ENCODE peak calls at places on chromosomes 1 and 21, in eight cellular contexts. One of them, this sample, is unnamed.

GRCh38 chr21:37006521-37007291 is at the start of gene RIPPLY3:
- DNase-seq in SJSA1: peak
- DNase-seq in brain microvascular endothelial cell: no peak
- DNase-seq in AG04450: no peak
- DNase-seq in ascending aorta: no peak
- DNase-seq in sigmoid colon: no peak
- DNase-seq in aorta: no peak
- DNase-seq in Karpas-422: no peak
- DNase-seq in this sample: no peak

GRCh38 chr1:203289281-203289981 is 15.9 kb upstream of the BTG2 start:
- DNase-seq in Karpas-422: peak
- DNase-seq in aorta: peak
- DNase-seq in sigmoid colon: peak
- DNase-seq in SJSA1: no peak
- DNase-seq in brain microvascular endothelial cell: no peak
- DNase-seq in AG04450: no peak
- DNase-seq in ascending aorta: no peak
- DNase-seq in this sample: no peak

GRCh38 chr1:170426596-170426995 is 105.4 kb upstream of the GORAB start:
- DNase-seq in ascending aorta: no peak
- DNase-seq in AG04450: no peak
- DNase-seq in sigmoid colon: no peak
- DNase-seq in SJSA1: no peak
- DNase-seq in aorta: no peak
- DNase-seq in Karpas-422: no peak
- DNase-seq in brain microvascular endothelial cell: no peak
- DNase-seq in this sample: no peak

GRCh38 chr1:246722720-246723119 is 1.5 kb upstream of the SCCPDH start:
- DNase-seq in brain microvascular endothelial cell: no peak
- DNase-seq in SJSA1: no peak
- DNase-seq in AG04450: no peak
- DNase-seq in Karpas-422: no peak
- DNase-seq in aorta: no peak
- DNase-seq in sigmoid colon: no peak
- DNase-seq in ascending aorta: no peak
- DNase-seq in this sample: no peak

GRCh38 chr1:39639333-39640130 is at the start of gene HEYL:
- DNase-seq in ascending aorta: no peak
- DNase-seq in sigmoid colon: peak
- DNase-seq in Karpas-422: no peak
- DNase-seq in aorta: peak
- DNase-seq in brain microvascular endothelial cell: peak
- DNase-seq in AG04450: no peak
- DNase-seq in SJSA1: peak
- DNase-seq in this sample: peak

GRCh38 chr1:170027760-170028159 is 46.7 kb downstream of the KIFAP3 start:
- DNase-seq in aorta: no peak
- DNase-seq in Karpas-422: no peak
- DNase-seq in sigmoid colon: no peak
- DNase-seq in SJSA1: no peak
- DNase-seq in AG04450: no peak
- DNase-seq in brain microvascular endothelial cell: no peak
- DNase-seq in ascending aorta: no peak
- DNase-seq in this sample: no peak

GRCh38 chr1:213362598-213362997 is 311.6 kb downstream of the RPS6KC1 start:
- DNase-seq in Karpas-422: no peak
- DNase-seq in SJSA1: no peak
- DNase-seq in AG04450: no peak
- DNase-seq in aorta: no peak
- DNase-seq in sigmoid colon: no peak
- DNase-seq in brain microvascular endothelial cell: no peak
- DNase-seq in ascending aorta: no peak
- DNase-seq in this sample: no peak

GRCh38 chr21:45440736-45441350 is 35.9 kb downstream of the COL18A1 start:
- DNase-seq in ascending aorta: no peak
- DNase-seq in sigmoid colon: no peak
- DNase-seq in brain microvascular endothelial cell: no peak
- DNase-seq in SJSA1: no peak
- DNase-seq in AG04450: no peak
- DNase-seq in Karpas-422: no peak
- DNase-seq in aorta: peak
- DNase-seq in this sample: no peak

GRCh38 chr1:2545754-2546514 is 10.2 kb upstream of the TNFRSF14 start:
- DNase-seq in sigmoid colon: peak
- DNase-seq in Karpas-422: peak
- DNase-seq in AG04450: no peak
- DNase-seq in SJSA1: no peak
- DNase-seq in ascending aorta: peak
- DNase-seq in aorta: peak
- DNase-seq in brain microvascular endothelial cell: peak
- DNase-seq in this sample: peak

GRCh38 chr1:179586107-179586823 is 5.4 kb upstream of the TDRD5 start:
- DNase-seq in brain microvascular endothelial cell: no peak
- DNase-seq in ascending aorta: no peak
- DNase-seq in aorta: peak
- DNase-seq in SJSA1: no peak
- DNase-seq in Karpas-422: no peak
- DNase-seq in AG04450: no peak
- DNase-seq in sigmoid colon: peak
- DNase-seq in this sample: peak

GRCh38 chr1:222171005-222171404 is 376.9 kb downstream of the HHIPL2 start:
- DNase-seq in ascending aorta: no peak
- DNase-seq in AG04450: no peak
- DNase-seq in aorta: no peak
- DNase-seq in sigmoid colon: no peak
- DNase-seq in Karpas-422: peak
- DNase-seq in brain microvascular endothelial cell: peak
- DNase-seq in SJSA1: no peak
- DNase-seq in this sample: no peak

GRCh38 chr1:53736290-53736689 is 2.7 kb downstream of the GLIS1 start:
- DNase-seq in AG04450: no peak
- DNase-seq in sigmoid colon: no peak
- DNase-seq in ascending aorta: no peak
- DNase-seq in SJSA1: no peak
- DNase-seq in aorta: no peak
- DNase-seq in brain microvascular endothelial cell: peak
- DNase-seq in Karpas-422: no peak
- DNase-seq in this sample: no peak

GRCh38 chr1:232178191-232178590 is 451.7 kb downstream of the SIPA1L2 start:
- DNase-seq in AG04450: no peak
- DNase-seq in brain microvascular endothelial cell: no peak
- DNase-seq in aorta: no peak
- DNase-seq in ascending aorta: no peak
- DNase-seq in sigmoid colon: no peak
- DNase-seq in Karpas-422: no peak
- DNase-seq in SJSA1: no peak
- DNase-seq in this sample: no peak

GRCh38 chr1:72013161-72013560 is 269.2 kb downstream of the NEGR1 start:
- DNase-seq in ascending aorta: no peak
- DNase-seq in Karpas-422: no peak
- DNase-seq in brain microvascular endothelial cell: no peak
- DNase-seq in AG04450: no peak
- DNase-seq in sigmoid colon: no peak
- DNase-seq in aorta: no peak
- DNase-seq in SJSA1: no peak
- DNase-seq in this sample: no peak

GRCh38 chr1:192668434-192668983 is 32.6 kb downstream of the RGS13 start:
- DNase-seq in AG04450: no peak
- DNase-seq in ascending aorta: no peak
- DNase-seq in aorta: no peak
- DNase-seq in Karpas-422: no peak
- DNase-seq in sigmoid colon: no peak
- DNase-seq in brain microvascular endothelial cell: peak
- DNase-seq in SJSA1: no peak
- DNase-seq in this sample: no peak

GRCh38 chr1:36665478-36666080 is 182.9 kb upstream of the CSF3R start:
- DNase-seq in ascending aorta: no peak
- DNase-seq in SJSA1: no peak
- DNase-seq in Karpas-422: no peak
- DNase-seq in aorta: peak
- DNase-seq in sigmoid colon: no peak
- DNase-seq in brain microvascular endothelial cell: no peak
- DNase-seq in AG04450: no peak
- DNase-seq in this sample: no peak

GRCh38 chr1:150364231-150365003 is 470 bp downstream of the RPRD2 start:
- DNase-seq in sigmoid colon: peak
- DNase-seq in ascending aorta: peak
- DNase-seq in SJSA1: peak
- DNase-seq in AG04450: peak
- DNase-seq in Karpas-422: peak
- DNase-seq in aorta: peak
- DNase-seq in brain microvascular endothelial cell: peak
- DNase-seq in this sample: peak

GRCh38 chr1:74432325-74432724 is 80.1 kb downstream of the LRRC53 start:
- DNase-seq in sigmoid colon: no peak
- DNase-seq in Karpas-422: no peak
- DNase-seq in brain microvascular endothelial cell: no peak
- DNase-seq in AG04450: no peak
- DNase-seq in ascending aorta: no peak
- DNase-seq in aorta: no peak
- DNase-seq in SJSA1: no peak
- DNase-seq in this sample: no peak

DNA sequence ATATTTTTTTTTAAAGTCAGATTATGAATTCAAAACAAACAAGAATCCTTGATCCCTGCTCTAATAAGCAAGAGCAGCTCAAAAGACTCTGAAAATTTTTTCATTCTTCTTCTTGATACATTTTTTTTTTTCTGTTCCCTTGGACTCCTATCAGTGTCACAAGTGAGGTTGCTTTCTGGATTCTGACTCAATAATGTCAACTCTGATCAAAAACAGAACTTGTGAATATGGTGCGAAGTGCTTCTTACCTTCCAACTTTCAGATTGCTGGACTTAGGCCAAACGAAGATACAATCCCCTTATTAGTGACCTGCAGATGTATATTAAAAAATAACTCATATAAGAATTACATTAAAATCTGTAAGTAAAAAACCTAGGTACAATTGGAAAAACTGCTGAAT is 136.1 kb downstream of the GPATCH2 start:
- DNase-seq in Karpas-422: no peak
- DNase-seq in ascending aorta: no peak
- DNase-seq in aorta: no peak
- DNase-seq in AG04450: no peak
- DNase-seq in sigmoid colon: no peak
- DNase-seq in brain microvascular endothelial cell: no peak
- DNase-seq in SJSA1: no peak
- DNase-seq in this sample: no peak
- H3K4me3 ChIP-seq in Karpas-422: no peak
- H3K4me3 ChIP-seq in ascending aorta: no peak
- H3K4me3 ChIP-seq in aorta: no peak
- H3K4me3 ChIP-seq in AG04450: no peak
- H3K4me3 ChIP-seq in sigmoid colon: no peak
- H3K4me3 ChIP-seq in brain microvascular endothelial cell: no peak
- H3K4me3 ChIP-seq in SJSA1: no peak
- H3K4me3 ChIP-seq in this sample: no peak

GRCh38 chr1:31412732-31413404 is at the start of gene SERINC2:
- DNase-seq in brain microvascular endothelial cell: no peak
- DNase-seq in sigmoid colon: no peak
- DNase-seq in AG04450: no peak
- DNase-seq in Karpas-422: no peak
- DNase-seq in ascending aorta: no peak
- DNase-seq in SJSA1: no peak
- DNase-seq in aorta: no peak
- DNase-seq in this sample: no peak

GRCh38 chr1:31413405-31414005 is 492 bp downstream of the SERINC2 start:
- DNase-seq in aorta: peak
- DNase-seq in sigmoid colon: peak
- DNase-seq in brain microvascular endothelial cell: peak
- DNase-seq in Karpas-422: no peak
- DNase-seq in ascending aorta: peak
- DNase-seq in AG04450: no peak
- DNase-seq in SJSA1: peak
- DNase-seq in this sample: peak

GRCh38 chr1:31416101-31416736 is 3.2 kb downstream of the SERINC2 start:
- DNase-seq in SJSA1: no peak
- DNase-seq in brain microvascular endothelial cell: no peak
- DNase-seq in sigmoid colon: no peak
- DNase-seq in Karpas-422: no peak
- DNase-seq in aorta: no peak
- DNase-seq in AG04450: no peak
- DNase-seq in ascending aorta: no peak
- DNase-seq in this sample: no peak

GRCh38 chr1:31415658-31416057 is 2.6 kb downstream of the SERINC2 start:
- DNase-seq in Karpas-422: no peak
- DNase-seq in aorta: no peak
- DNase-seq in brain microvascular endothelial cell: no peak
- DNase-seq in AG04450: no peak
- DNase-seq in SJSA1: no peak
- DNase-seq in sigmoid colon: no peak
- DNase-seq in ascending aorta: no peak
- DNase-seq in this sample: no peak

GRCh38 chr1:31414692-31415370 is 1.8 kb downstream of the SERINC2 start:
- DNase-seq in AG04450: no peak
- DNase-seq in ascending aorta: no peak
- DNase-seq in SJSA1: no peak
- DNase-seq in brain microvascular endothelial cell: no peak
- DNase-seq in sigmoid colon: no peak
- DNase-seq in aorta: no peak
- DNase-seq in Karpas-422: no peak
- DNase-seq in this sample: no peak
- H3K27ac ChIP-seq in AG04450: no peak
- H3K27ac ChIP-seq in ascending aorta: no peak
- H3K27ac ChIP-seq in SJSA1: no peak
- H3K27ac ChIP-seq in brain microvascular endothelial cell: no peak
- H3K27ac ChIP-seq in sigmoid colon: no peak
- H3K27ac ChIP-seq in aorta: no peak
- H3K27ac ChIP-seq in Karpas-422: no peak
- H3K27ac ChIP-seq in this sample: no peak

GRCh38 chr1:153928245-153928644 is 5.5 kb upstream of the GATAD2B start:
- DNase-seq in aorta: no peak
- DNase-seq in brain microvascular endothelial cell: no peak
- DNase-seq in ascending aorta: no peak
- DNase-seq in Karpas-422: no peak
- DNase-seq in sigmoid colon: no peak
- DNase-seq in AG04450: no peak
- DNase-seq in SJSA1: no peak
- DNase-seq in this sample: no peak
- H3K4me3 ChIP-seq in aorta: no peak
- H3K4me3 ChIP-seq in brain microvascular endothelial cell: no peak
- H3K4me3 ChIP-seq in ascending aorta: no peak
- H3K4me3 ChIP-seq in Karpas-422: no peak
- H3K4me3 ChIP-seq in sigmoid colon: no peak
- H3K4me3 ChIP-seq in AG04450: no peak
- H3K4me3 ChIP-seq in SJSA1: no peak
- H3K4me3 ChIP-seq in this sample: no peak

DNA sequence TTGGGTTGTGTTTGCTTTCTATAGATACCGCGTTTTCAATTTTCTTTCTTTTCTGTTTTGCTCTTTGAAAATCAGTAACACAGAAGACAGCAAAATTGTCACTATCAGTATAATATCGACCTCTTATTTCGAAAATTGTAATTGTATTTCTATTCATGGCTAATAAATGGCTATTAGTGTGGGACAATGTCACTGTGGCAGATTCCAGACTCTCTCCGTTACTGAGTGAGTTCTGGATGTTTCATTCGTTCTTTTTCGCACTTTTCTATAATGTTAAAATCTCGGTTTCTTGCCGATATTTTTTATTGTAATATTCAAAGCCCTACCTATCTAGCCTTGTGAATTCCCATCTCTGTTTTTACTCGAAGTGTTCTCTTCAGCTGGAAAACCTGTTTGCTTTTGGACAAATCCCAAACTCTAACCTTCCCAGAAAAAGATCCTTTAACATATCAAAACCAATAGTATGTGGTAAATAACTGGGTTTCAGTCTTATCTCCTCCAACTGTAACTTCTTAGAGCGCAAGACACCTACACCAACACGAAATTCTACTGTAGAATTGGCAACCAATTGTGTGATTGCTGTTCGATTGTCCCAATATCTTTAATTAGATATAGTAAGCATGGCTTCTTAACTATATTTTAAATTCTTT is 6.0 kb upstream of the MPZL1 start:
- DNase-seq in AG04450: no peak
- DNase-seq in sigmoid colon: no peak
- DNase-seq in brain microvascular endothelial cell: no peak
- DNase-seq in aorta: no peak
- DNase-seq in Karpas-422: no peak
- DNase-seq in ascending aorta: no peak
- DNase-seq in SJSA1: peak
- DNase-seq in this sample: no peak
- H3K27ac ChIP-seq in AG04450: no peak
- H3K27ac ChIP-seq in sigmoid colon: peak
- H3K27ac ChIP-seq in brain microvascular endothelial cell: peak
- H3K27ac ChIP-seq in aorta: no peak
- H3K27ac ChIP-seq in Karpas-422: peak
- H3K27ac ChIP-seq in ascending aorta: peak
- H3K27ac ChIP-seq in SJSA1: no peak
- H3K27ac ChIP-seq in this sample: peak

This sample was measured in tibial artery.